ENCODE peak calls at places on chromosomes 5 and 9, in seven cellular contexts. C, T, B, G, U, Q and L are unnamed samples.
A peak's percentile ranks its signal among the peaks of the same experiment; 100 is the strongest.

GRCh38 chr5:67160985-67161384 is 35.6 kb downstream of the CD180 start:
- DNase-seq in T (no peak), U (no peak), Q (no peak), C (no peak), G (no peak), B (peak; percentile 56), L (no peak)

GRCh38 chr5:109873687-109874086 is 184.0 kb downstream of the MAN2A1 start:
- DNase-seq in T (no peak), G (no peak), U (no peak), B (no peak), Q (no peak), C (no peak), L (no peak)

GRCh38 chr9:127788337-127789011 is 2.6 kb downstream of the CDK9 start:
- DNase-seq in T (no peak), U (no peak), C (no peak), Q (no peak), B (no peak), G (no peak), L (no peak)

GRCh38 chr5:73968729-73969128 is 342.7 kb downstream of the ARHGEF28 start:
- DNase-seq in U (no peak), B (no peak), G (no peak), Q (no peak), C (no peak), T (no peak), L (no peak)

GRCh38 chr9:93114169-93114983 is 18.4 kb downstream of the CARD19 start:
- DNase-seq in Q (no peak), U (peak; percentile 13), G (peak; percentile 69), T (no peak), C (peak; percentile 59), B (no peak), L (no peak)

GRCh38 chr5:97495301-97495700 is 312.3 kb upstream of the RIOK2 start:
- DNase-seq in U (no peak), T (no peak), G (no peak), B (no peak), Q (no peak), C (no peak), L (no peak)

GRCh38 chr9:14531424-14532269 is 161.6 kb downstream of the ZDHHC21 start:
- DNase-seq in Q (no peak), T (no peak), U (no peak), G (no peak), B (no peak), C (no peak), L (no peak)

GRCh38 chr9:88821749-88822106 is 169.5 kb upstream of the S1PR3 start:
- DNase-seq in G (no peak), C (no peak), B (no peak), T (no peak), Q (no peak), U (no peak), L (no peak)

GRCh38 chr5:139725073-139725830 is 70.4 kb upstream of the PSD2 start:
- DNase-seq in U (no peak), B (peak; percentile 47), Q (no peak), G (no peak), C (peak; percentile 86), T (peak; percentile 44), L (peak; percentile 82)

GRCh38 chr5:140608730-140609520 is 24.1 kb downstream of the CD14 start:
- DNase-seq in Q (peak; percentile 58), G (peak; percentile 81), U (peak; percentile 25), C (peak; percentile 72), B (no peak), T (no peak), L (no peak)

GRCh38 chr5:132261881-132262845 is 4.7 kb downstream of the PDLIM4 start:
- DNase-seq in U (no peak), C (no peak), G (no peak), B (no peak), Q (peak; percentile 10), T (no peak), L (no peak)

GRCh38 chr5:55657443-55657842 is 54.7 kb downstream of the SLC38A9 start:
- DNase-seq in T (no peak), U (no peak), B (no peak), G (no peak), C (no peak), Q (no peak), L (no peak)

GRCh38 chr5:149517461-149518122 is 33.6 kb downstream of the CSNK1A1 start:
- DNase-seq in C (no peak), U (no peak), B (no peak), Q (no peak), G (no peak), T (peak; percentile 7), L (no peak)

GRCh38 chr5:139903805-139904565 is 108.4 kb downstream of the PSD2 start:
- DNase-seq in U (no peak), G (no peak), T (peak; percentile 85), C (no peak), Q (no peak), B (no peak), L (no peak)

GRCh38 chr5:42992035-42992570 is 48.0 kb downstream of the ANXA2R start:
- DNase-seq in T (peak; percentile 52), G (peak; percentile 99), C (peak; percentile 94), Q (peak; percentile 89), U (peak; percentile 84), B (peak; percentile 42), L (peak; percentile 22)

GRCh38 chr5:17154211-17154996 is 63.0 kb upstream of the BASP1 start:
- DNase-seq in B (no peak), T (no peak), G (no peak), Q (no peak), U (no peak), C (no peak), L (peak; percentile 65)

GRCh38 chr5:156208271-156208670 is 118.7 kb upstream of the SGCD start:
- DNase-seq in Q (no peak), T (peak; percentile 78), G (peak; percentile 26), U (no peak), C (no peak), B (no peak), L (no peak)

GRCh38 chr5:40474250-40474649 is 205.5 kb upstream of the PTGER4 start:
- DNase-seq in G (no peak), Q (no peak), B (no peak), U (no peak), T (no peak), C (no peak), L (no peak)